ENCODE peak calls at places on chromosomes 3 and 15, in four cellular contexts. One of them, this sample, is unnamed.

GRCh38 chr15:98280576-98280975 is 320.1 kb downstream of the ARRDC4 start:
- DNase-seq in uterus: no peak
- DNase-seq in fibroblast of lung: no peak
- DNase-seq in IMR-90: no peak
- DNase-seq in this sample: no peak

GRCh38 chr3:130850846-130851245 is 43.0 kb upstream of the ATP2C1 start:
- DNase-seq in uterus: no peak
- DNase-seq in IMR-90: no peak
- DNase-seq in fibroblast of lung: no peak
- DNase-seq in this sample: no peak

GRCh38 chr3:110664148-110664547 is 407.5 kb upstream of the NECTIN3 start:
- DNase-seq in fibroblast of lung: no peak
- DNase-seq in IMR-90: no peak
- DNase-seq in uterus: no peak
- DNase-seq in this sample: no peak

GRCh38 chr3:125151437-125151806 is 61.1 kb downstream of the SLC12A8 start:
- DNase-seq in uterus: no peak
- DNase-seq in fibroblast of lung: no peak
- DNase-seq in IMR-90: no peak
- DNase-seq in this sample: no peak

GRCh38 chr3:127887321-127887720 is 27.7 kb upstream of the KBTBD12 start:
- DNase-seq in uterus: no peak
- DNase-seq in IMR-90: no peak
- DNase-seq in fibroblast of lung: no peak
- DNase-seq in this sample: no peak

GRCh38 chr3:70824785-70825184 is 512.3 kb upstream of the MDFIC2 start:
- DNase-seq in uterus: no peak
- DNase-seq in IMR-90: peak
- DNase-seq in fibroblast of lung: peak
- DNase-seq in this sample: no peak

GRCh38 chr15:34693053-34693744 is 61.6 kb downstream of the GJD2 start:
- DNase-seq in IMR-90: peak
- DNase-seq in uterus: no peak
- DNase-seq in fibroblast of lung: peak
- DNase-seq in this sample: no peak

GRCh38 chr15:96122077-96123027 is 208.1 kb upstream of the NR2F2 start:
- DNase-seq in uterus: no peak
- DNase-seq in fibroblast of lung: peak
- DNase-seq in IMR-90: peak
- DNase-seq in this sample: no peak

GRCh38 chr3:48432411-48433371 is 2.8 kb upstream of the PLXNB1 start:
- DNase-seq in fibroblast of lung: peak
- DNase-seq in uterus: no peak
- DNase-seq in IMR-90: peak
- DNase-seq in this sample: peak

GRCh38 chr3:72306800-72307341 is 521.9 kb upstream of the PROK2 start:
- DNase-seq in uterus: peak
- DNase-seq in IMR-90: peak
- DNase-seq in fibroblast of lung: peak
- DNase-seq in this sample: no peak

GRCh38 chr3:147409143-147410121 is at the start of gene ZIC1:
- DNase-seq in fibroblast of lung: no peak
- DNase-seq in IMR-90: no peak
- DNase-seq in uterus: no peak
- DNase-seq in this sample: no peak
- H3K4me3 ChIP-seq in fibroblast of lung: no peak
- H3K4me3 ChIP-seq in IMR-90: no peak
- H3K4me3 ChIP-seq in uterus: no peak
- H3K4me3 ChIP-seq in this sample: no peak

GRCh38 chr3:45023675-45024074 is 2.4 kb upstream of the CLEC3B start:
- DNase-seq in IMR-90: no peak
- DNase-seq in uterus: no peak
- DNase-seq in fibroblast of lung: no peak
- DNase-seq in this sample: no peak

GRCh38 chr3:45024601-45025262 is 1.4 kb upstream of the CLEC3B start:
- DNase-seq in IMR-90: no peak
- DNase-seq in fibroblast of lung: no peak
- DNase-seq in uterus: no peak
- DNase-seq in this sample: no peak

GRCh38 chr3:45027406-45027805 is 1.3 kb downstream of the CLEC3B start:
- DNase-seq in IMR-90: no peak
- DNase-seq in uterus: no peak
- DNase-seq in fibroblast of lung: no peak
- DNase-seq in this sample: no peak

GRCh38 chr3:45026957-45027356 is 854 bp downstream of the CLEC3B start:
- DNase-seq in fibroblast of lung: peak
- DNase-seq in IMR-90: peak
- DNase-seq in uterus: peak
- DNase-seq in this sample: no peak

DNA sequence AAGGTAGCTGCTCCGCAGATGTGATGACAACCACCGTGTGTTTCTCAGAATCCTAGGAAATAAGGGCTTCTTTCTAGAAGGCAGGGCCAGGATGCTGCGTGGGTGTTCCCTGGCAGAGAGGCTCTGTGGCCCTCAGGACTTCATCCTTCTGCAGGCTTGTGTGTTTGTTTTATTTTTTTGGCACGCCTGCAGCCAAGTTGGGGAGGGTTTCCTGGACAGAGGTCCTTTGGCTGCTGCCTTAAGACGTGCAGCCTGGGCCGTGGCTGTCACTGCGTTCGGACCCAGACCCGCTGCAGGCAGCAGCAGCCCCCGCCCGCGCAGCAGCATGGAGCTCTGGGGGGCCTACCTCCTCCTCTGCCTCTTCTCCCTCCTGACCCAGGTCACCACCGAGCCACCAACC is at the start of gene CLEC3B:
- DNase-seq in IMR-90: peak
- DNase-seq in fibroblast of lung: peak
- DNase-seq in uterus: peak
- DNase-seq in this sample: no peak
- H3K4me3 ChIP-seq in IMR-90: no peak
- H3K4me3 ChIP-seq in fibroblast of lung: peak
- H3K4me3 ChIP-seq in uterus: peak
- H3K4me3 ChIP-seq in this sample: no peak

GRCh38 chr3:14411166-14411526 is 8.7 kb downstream of the SLC6A6 start:
- DNase-seq in fibroblast of lung: no peak
- DNase-seq in uterus: no peak
- DNase-seq in IMR-90: no peak
- DNase-seq in this sample: no peak
- H3K4me3 ChIP-seq in fibroblast of lung: no peak
- H3K4me3 ChIP-seq in uterus: no peak
- H3K4me3 ChIP-seq in IMR-90: no peak
- H3K4me3 ChIP-seq in this sample: no peak

GRCh38 chr15:70627734-70628541 is 135.4 kb downstream of the UACA start:
- DNase-seq in uterus: no peak
- DNase-seq in fibroblast of lung: no peak
- DNase-seq in IMR-90: no peak
- DNase-seq in this sample: no peak
- H3K4me3 ChIP-seq in uterus: no peak
- H3K4me3 ChIP-seq in fibroblast of lung: no peak
- H3K4me3 ChIP-seq in IMR-90: no peak
- H3K4me3 ChIP-seq in this sample: no peak

DNA sequence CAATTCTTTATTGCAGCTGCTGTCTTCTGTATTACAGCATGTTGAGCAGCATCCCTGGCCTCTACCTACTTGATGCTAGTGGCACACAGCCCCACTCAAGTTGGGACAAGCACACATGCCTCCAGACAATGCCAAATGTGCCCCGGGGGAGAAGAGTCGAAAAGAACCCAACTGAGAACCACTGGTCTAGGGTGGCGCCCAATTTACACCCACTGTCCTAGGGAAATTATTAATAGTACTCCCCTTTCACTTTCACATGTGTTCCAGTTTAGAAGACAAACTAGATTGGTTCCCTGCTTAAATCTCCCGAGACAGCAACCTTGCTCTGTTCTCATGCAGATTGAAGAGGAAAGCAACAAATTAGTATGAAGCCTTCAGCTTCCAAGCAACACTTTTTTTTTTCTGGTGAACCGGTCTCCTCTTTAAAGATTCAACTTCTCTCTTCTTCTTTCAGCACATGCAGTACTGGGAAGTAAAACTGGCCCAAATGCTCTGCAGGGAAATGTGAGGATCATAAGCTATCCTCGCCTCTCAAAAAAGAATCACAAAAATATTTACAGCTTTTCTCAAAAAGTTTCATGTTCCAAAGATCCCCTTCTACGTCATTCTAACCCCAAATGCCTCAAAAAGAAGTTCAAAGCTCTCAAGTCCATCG is 823.9 kb upstream of the CFAP20DC start:
- DNase-seq in fibroblast of lung: no peak
- DNase-seq in uterus: no peak
- DNase-seq in IMR-90: no peak
- DNase-seq in this sample: no peak
- H3K4me3 ChIP-seq in fibroblast of lung: no peak
- H3K4me3 ChIP-seq in uterus: no peak
- H3K4me3 ChIP-seq in IMR-90: no peak
- H3K4me3 ChIP-seq in this sample: no peak

GRCh38 chr3:186624598-186624997 is 11.7 kb downstream of the AHSG start:
- DNase-seq in IMR-90: no peak
- DNase-seq in fibroblast of lung: no peak
- DNase-seq in uterus: no peak
- DNase-seq in this sample: no peak
- H3K4me3 ChIP-seq in IMR-90: no peak
- H3K4me3 ChIP-seq in fibroblast of lung: no peak
- H3K4me3 ChIP-seq in uterus: no peak
- H3K4me3 ChIP-seq in this sample: no peak